ENCODE peak calls at places on chromosomes 2 and 18, in four cellular contexts. X is neuronal stem cell, D is mammary epithelial cell, C is SK-N-SH. S is an unnamed sample.

GRCh38 chr2:241878007-241878970 is 8.8 kb downstream of the RTP5 start:
- DNase-seq in D (peak; percentile 41), X (peak; percentile 72), C (peak; percentile 90), S (no peak)

GRCh38 chr18:80233201-80233835 is 14.0 kb downstream of the PARD6G start:
- DNase-seq in D (no peak), C (no peak), X (no peak), S (no peak)

GRCh38 chr2:105576440-105577241 is 168.1 kb upstream of the NCK2 start:
- DNase-seq in X (peak; percentile 14), C (peak; percentile 47), D (peak; percentile 77), S (no peak)

GRCh38 chr2:219512524-219513216 is 1.6 kb upstream of the ASIC4 start:
- DNase-seq in C (peak; percentile 61), X (no peak), D (no peak), S (no peak)

GRCh38 chr2:140392824-140393223 is 1612.6 kb upstream of the NXPH2 start:
- DNase-seq in C (no peak), X (no peak), D (no peak), S (no peak)

GRCh38 chr2:218375212-218375611 is 6.9 kb upstream of the SLC11A1 start:
- DNase-seq in X (no peak), D (no peak), C (no peak), S (no peak)

GRCh38 chr18:52723456-52724065 is 383.6 kb downstream of the DCC start:
- DNase-seq in D (peak; percentile 1), X (peak; percentile 8), C (no peak), S (no peak)

GRCh38 chr2:48567671-48568070 is 37.7 kb downstream of the STON1 start:
- DNase-seq in X (no peak), C (no peak), D (no peak), S (no peak)

GRCh38 chr2:128473175-128474013 is 154.7 kb upstream of the HS6ST1 start:
- DNase-seq in C (no peak), D (no peak), X (no peak), S (no peak)

GRCh38 chr2:96095116-96095636 is 21.2 kb downstream of the ADRA2B start:
- DNase-seq in X (no peak), C (no peak), D (no peak), S (no peak)

GRCh38 chr18:77478619-77479018 is 229.0 kb downstream of the GALR1 start:
- DNase-seq in C (peak; percentile 5), D (no peak), X (no peak), S (no peak)

GRCh38 chr2:179853108-179853507 is 8.3 kb downstream of the ZNF385B start:
- DNase-seq in C (no peak), D (no peak), X (no peak), S (no peak)

GRCh38 chr2:239106314-239106908 is 258.5 kb downstream of the TWIST2 start:
- DNase-seq in D (peak; percentile 43), C (peak; percentile 92), X (peak; percentile 21), S (no peak)

GRCh38 chr2:113208995-113209868 is 35.5 kb downstream of the PSD4 start:
- DNase-seq in X (no peak), C (no peak), D (no peak), S (no peak)

GRCh38 chr2:24461685-24462084 is 29.4 kb upstream of the NCOA1 start:
- DNase-seq in D (no peak), C (no peak), X (no peak), S (no peak)

GRCh38 chr18:25621682-25622081 is 269.7 kb upstream of the ZNF521 start:
- DNase-seq in X (no peak), C (no peak), D (no peak), S (no peak)

GRCh38 chr18:25621144-25621543 is 269.2 kb upstream of the ZNF521 start:
- DNase-seq in X (no peak), D (peak; percentile 1), C (no peak), S (no peak)
- H3K4me1 ChIP-seq in X (peaks cover 10% of the 10 kb centered on the region), D (no peaks in the 10 kb centered on the region), C (no peaks in the 10 kb centered on the region), S (no peaks in the 10 kb centered on the region)

GRCh38 chr2:186966015-186966414 is 117.0 kb upstream of the ZSWIM2 start:
- DNase-seq in C (no peak), X (no peak), D (no peak), S (no peak)
- H3K4me1 ChIP-seq in C (no peaks in the 10 kb centered on the region), X (no peaks in the 10 kb centered on the region), D (no peaks in the 10 kb centered on the region), S (no peaks in the 10 kb centered on the region)

GRCh38 chr18:48924621-48925601 is 25.9 kb downstream of the SMAD7 start:
- DNase-seq in X (no peak), D (no peak), C (no peak), S (peak; percentile 49)
- H3K4me1 ChIP-seq in X (peaks cover 23% of the 10 kb centered on the region), D (peaks cover 48% of the 10 kb centered on the region), C (peaks cover 79% of the 10 kb centered on the region), S (peaks cover 55% of the 10 kb centered on the region)

DNA sequence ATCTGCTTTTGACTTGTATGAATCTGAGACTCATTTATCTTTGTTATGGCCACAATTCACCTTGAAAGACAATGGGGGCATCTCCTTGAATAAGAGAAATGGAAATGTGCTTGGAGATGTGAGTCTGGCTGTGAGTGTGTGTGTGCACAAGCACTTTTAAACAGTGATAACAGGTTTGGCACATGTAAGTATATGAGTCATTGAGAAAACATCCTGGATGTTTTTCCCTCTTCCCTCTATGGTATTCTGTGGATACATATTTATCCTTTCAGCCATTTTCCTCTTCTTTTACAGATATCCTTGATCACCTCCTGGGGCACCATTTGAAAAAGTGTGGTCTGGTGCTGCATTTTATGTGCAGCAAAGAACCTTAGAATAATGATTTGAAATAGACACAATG is 317.3 kb upstream of the THUMPD2 start:
- DNase-seq in C (no peak), D (no peak), X (no peak), S (no peak)
- H3K4me1 ChIP-seq in C (peaks cover 47% of the 10 kb centered on the region), D (peaks cover 45% of the 10 kb centered on the region), X (peaks cover 6% of the 10 kb centered on the region), S (no peaks in the 10 kb centered on the region)

DNA sequence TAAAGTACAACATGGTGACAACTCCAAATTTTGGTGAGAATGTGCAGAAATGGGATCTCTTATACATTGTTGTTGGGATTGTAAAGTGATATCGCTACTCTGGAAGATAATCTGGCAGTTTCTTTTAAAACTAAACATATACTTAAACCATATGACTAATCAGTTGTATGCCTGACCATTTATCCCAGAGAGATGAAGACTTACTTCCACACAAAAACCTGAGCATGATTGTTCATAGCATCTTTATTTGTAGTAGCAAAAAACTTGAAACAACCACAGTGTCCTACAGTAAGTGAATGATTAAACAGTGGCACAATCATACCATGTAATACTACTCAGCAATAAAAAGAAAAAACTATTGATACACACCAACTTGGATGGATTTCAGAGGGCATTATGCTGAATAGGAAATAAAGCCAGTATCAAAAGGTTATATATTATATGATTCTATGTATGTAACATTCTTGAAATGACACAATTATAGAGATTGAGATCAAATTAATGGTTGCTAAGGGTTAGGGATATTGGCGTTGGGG is 47.3 kb downstream of the EPB41L5 start:
- DNase-seq in C (no peak), X (no peak), D (no peak), S (no peak)
- H3K4me1 ChIP-seq in C (no peaks in the 10 kb centered on the region), X (no peaks in the 10 kb centered on the region), D (no peaks in the 10 kb centered on the region), S (no peaks in the 10 kb centered on the region)

S was measured in right lobe of liver.